ENCODE peak calls at places on chromosomes 3 and 15, in four cellular contexts. One of them, this sample, is unnamed.

GRCh38 chr15:39511915-39512260 is 69.0 kb upstream of the THBS1 start:
- DNase-seq in activated B cell treated with CpG ODN at 0.5 μM for 24 hours: no peak
- DNase-seq in GM20000: no peak
- DNase-seq in mesothelial cell of epicardium: no peak
- DNase-seq in this sample: no peak

GRCh38 chr15:74240002-74240568 is 4.0 kb downstream of the CCDC33 start:
- DNase-seq in mesothelial cell of epicardium: no peak
- DNase-seq in activated B cell treated with CpG ODN at 0.5 μM for 24 hours: no peak
- DNase-seq in GM20000: no peak
- DNase-seq in this sample: no peak

GRCh38 chr3:52228266-52228665 is 2.8 kb upstream of the TLR9 start:
- DNase-seq in GM20000: no peak
- DNase-seq in mesothelial cell of epicardium: no peak
- DNase-seq in activated B cell treated with CpG ODN at 0.5 μM for 24 hours: no peak
- DNase-seq in this sample: no peak

GRCh38 chr15:60859996-60860494 is 369.1 kb downstream of the RORA start:
- DNase-seq in GM20000: no peak
- DNase-seq in mesothelial cell of epicardium: no peak
- DNase-seq in activated B cell treated with CpG ODN at 0.5 μM for 24 hours: no peak
- DNase-seq in this sample: no peak

GRCh38 chr15:22902046-22902445 is 63.6 kb downstream of the NIPA2 start:
- DNase-seq in GM20000: no peak
- DNase-seq in mesothelial cell of epicardium: no peak
- DNase-seq in activated B cell treated with CpG ODN at 0.5 μM for 24 hours: no peak
- DNase-seq in this sample: no peak

GRCh38 chr15:74302821-74303359 is 64.6 kb downstream of the CYP11A1 start:
- DNase-seq in GM20000: peak; percentile 73
- DNase-seq in mesothelial cell of epicardium: peak; percentile 50
- DNase-seq in activated B cell treated with CpG ODN at 0.5 μM for 24 hours: peak; percentile 37
- DNase-seq in this sample: no peak

GRCh38 chr15:58931985-58932384 is 1.5 kb downstream of the SLTM start:
- DNase-seq in mesothelial cell of epicardium: no peak
- DNase-seq in GM20000: peak; percentile 61
- DNase-seq in activated B cell treated with CpG ODN at 0.5 μM for 24 hours: no peak
- DNase-seq in this sample: no peak

GRCh38 chr15:92845109-92845508 is 55.0 kb upstream of the CHD2 start:
- DNase-seq in mesothelial cell of epicardium: no peak
- DNase-seq in GM20000: peak; percentile 41
- DNase-seq in activated B cell treated with CpG ODN at 0.5 μM for 24 hours: no peak
- DNase-seq in this sample: no peak

GRCh38 chr15:96524676-96525417 is 194.3 kb downstream of the NR2F2 start:
- DNase-seq in mesothelial cell of epicardium: no peak
- DNase-seq in GM20000: no peak
- DNase-seq in activated B cell treated with CpG ODN at 0.5 μM for 24 hours: no peak
- DNase-seq in this sample: no peak

GRCh38 chr3:40382617-40382979 is 4.4 kb upstream of the ENTPD3 start:
- DNase-seq in GM20000: no peak
- DNase-seq in activated B cell treated with CpG ODN at 0.5 μM for 24 hours: no peak
- DNase-seq in mesothelial cell of epicardium: no peak
- DNase-seq in this sample: no peak

GRCh38 chr3:4907050-4907449 is 72.2 kb upstream of the BHLHE40 start:
- DNase-seq in activated B cell treated with CpG ODN at 0.5 μM for 24 hours: no peak
- DNase-seq in GM20000: no peak
- DNase-seq in mesothelial cell of epicardium: no peak
- DNase-seq in this sample: no peak

GRCh38 chr15:55660153-55660552 is 72.0 kb upstream of the PYGO1 start:
- DNase-seq in GM20000: no peak
- DNase-seq in activated B cell treated with CpG ODN at 0.5 μM for 24 hours: no peak
- DNase-seq in mesothelial cell of epicardium: no peak
- DNase-seq in this sample: no peak

GRCh38 chr3:24264748-24265158 is 229.9 kb downstream of the THRB start:
- DNase-seq in GM20000: peak; percentile 42
- DNase-seq in mesothelial cell of epicardium: no peak
- DNase-seq in activated B cell treated with CpG ODN at 0.5 μM for 24 hours: no peak
- DNase-seq in this sample: no peak

GRCh38 chr3:180036678-180037455 is at the start of gene PEX5L:
- DNase-seq in GM20000: peak; percentile 81
- DNase-seq in activated B cell treated with CpG ODN at 0.5 μM for 24 hours: no peak
- DNase-seq in mesothelial cell of epicardium: peak; percentile 64
- DNase-seq in this sample: no peak

GRCh38 chr3:105836533-105836932 is 32.3 kb downstream of the CBLB start:
- DNase-seq in activated B cell treated with CpG ODN at 0.5 μM for 24 hours: no peak
- DNase-seq in GM20000: peak; percentile 40
- DNase-seq in mesothelial cell of epicardium: no peak
- DNase-seq in this sample: no peak

GRCh38 chr3:78255403-78255802 is 1215.5 kb downstream of the ROBO2 start:
- DNase-seq in mesothelial cell of epicardium: no peak
- DNase-seq in activated B cell treated with CpG ODN at 0.5 μM for 24 hours: no peak
- DNase-seq in GM20000: no peak
- DNase-seq in this sample: no peak

GRCh38 chr3:31532587-31533168 is at the start of gene STT3B:
- DNase-seq in GM20000: peak; percentile 87
- DNase-seq in mesothelial cell of epicardium: peak; percentile 59
- DNase-seq in activated B cell treated with CpG ODN at 0.5 μM for 24 hours: no peak
- DNase-seq in this sample: peak; percentile 69

GRCh38 chr15:26261413-26261812 is 398.3 kb upstream of the ATP10A start:
- DNase-seq in GM20000: no peak
- DNase-seq in mesothelial cell of epicardium: no peak
- DNase-seq in activated B cell treated with CpG ODN at 0.5 μM for 24 hours: no peak
- DNase-seq in this sample: no peak

GRCh38 chr3:128436214-128436613 is 30.5 kb downstream of the DNAJB8 start:
- DNase-seq in activated B cell treated with CpG ODN at 0.5 μM for 24 hours: no peak
- DNase-seq in GM20000: no peak
- DNase-seq in mesothelial cell of epicardium: no peak
- DNase-seq in this sample: no peak

GRCh38 chr3:78999139-78999538 is 768.7 kb downstream of the ROBO1 start:
- DNase-seq in activated B cell treated with CpG ODN at 0.5 μM for 24 hours: no peak
- DNase-seq in GM20000: no peak
- DNase-seq in mesothelial cell of epicardium: no peak
- DNase-seq in this sample: no peak

GRCh38 chr15:23690450-23690852 is 3.3 kb upstream of the NDN start:
- DNase-seq in mesothelial cell of epicardium: peak; percentile 62
- DNase-seq in activated B cell treated with CpG ODN at 0.5 μM for 24 hours: no peak
- DNase-seq in GM20000: no peak
- DNase-seq in this sample: no peak

GRCh38 chr3:104831076-104831475 is 535.6 kb upstream of the ALCAM start:
- DNase-seq in activated B cell treated with CpG ODN at 0.5 μM for 24 hours: no peak
- DNase-seq in GM20000: no peak
- DNase-seq in mesothelial cell of epicardium: no peak
- DNase-seq in this sample: no peak

GRCh38 chr15:39300451-39301153 is 280.3 kb upstream of the THBS1 start:
- DNase-seq in mesothelial cell of epicardium: no peak
- DNase-seq in GM20000: no peak
- DNase-seq in activated B cell treated with CpG ODN at 0.5 μM for 24 hours: no peak
- DNase-seq in this sample: no peak

GRCh38 chr3:197249542-197249941 is 48.9 kb downstream of the DLG1 start:
- DNase-seq in activated B cell treated with CpG ODN at 0.5 μM for 24 hours: no peak
- DNase-seq in GM20000: no peak
- DNase-seq in mesothelial cell of epicardium: no peak
- DNase-seq in this sample: no peak

GRCh38 chr15:49247556-49248102 is 77.6 kb downstream of the GALK2 start:
- DNase-seq in GM20000: no peak
- DNase-seq in activated B cell treated with CpG ODN at 0.5 μM for 24 hours: no peak
- DNase-seq in mesothelial cell of epicardium: no peak
- DNase-seq in this sample: no peak

GRCh38 chr15:65376767-65377104 is 1.1 kb downstream of the IGDCC3 start:
- DNase-seq in GM20000: no peak
- DNase-seq in mesothelial cell of epicardium: no peak
- DNase-seq in activated B cell treated with CpG ODN at 0.5 μM for 24 hours: no peak
- DNase-seq in this sample: no peak

GRCh38 chr3:97971679-97972567 is at the start of gene RIOX2:
- DNase-seq in GM20000: peak; percentile 89
- DNase-seq in activated B cell treated with CpG ODN at 0.5 μM for 24 hours: peak; percentile 75
- DNase-seq in mesothelial cell of epicardium: peak; percentile 31
- DNase-seq in this sample: peak; percentile 53

GRCh38 chr15:62389887-62390792 is 225.1 kb upstream of the C2CD4B start:
- DNase-seq in GM20000: peak; percentile 95
- DNase-seq in activated B cell treated with CpG ODN at 0.5 μM for 24 hours: peak; percentile 66
- DNase-seq in mesothelial cell of epicardium: peak; percentile 59
- DNase-seq in this sample: peak; percentile 46

GRCh38 chr15:99614749-99615288 is 49.0 kb downstream of the MEF2A start:
- DNase-seq in mesothelial cell of epicardium: no peak
- DNase-seq in activated B cell treated with CpG ODN at 0.5 μM for 24 hours: no peak
- DNase-seq in GM20000: no peak
- DNase-seq in this sample: no peak

GRCh38 chr3:46926871-46927717 is 49.5 kb downstream of the CCDC12 start:
- DNase-seq in GM20000: peak; percentile 79
- DNase-seq in mesothelial cell of epicardium: no peak
- DNase-seq in activated B cell treated with CpG ODN at 0.5 μM for 24 hours: peak; percentile 60
- DNase-seq in this sample: peak; percentile 68

GRCh38 chr3:44914936-44915335 is 40.5 kb downstream of the TGM4 start:
- DNase-seq in activated B cell treated with CpG ODN at 0.5 μM for 24 hours: no peak
- DNase-seq in mesothelial cell of epicardium: no peak
- DNase-seq in GM20000: no peak
- DNase-seq in this sample: no peak
- TF ChIP-seq CTCF in activated B cell treated with CpG ODN at 0.5 μM for 24 hours: no peak
- TF ChIP-seq CTCF in mesothelial cell of epicardium: no peak
- TF ChIP-seq CTCF in GM20000: no peak
- TF ChIP-seq CTCF in this sample: no peak

GRCh38 chr3:152508705-152509104 is 240.0 kb downstream of the MBNL1 start:
- DNase-seq in GM20000: no peak
- DNase-seq in activated B cell treated with CpG ODN at 0.5 μM for 24 hours: no peak
- DNase-seq in mesothelial cell of epicardium: no peak
- DNase-seq in this sample: no peak
- TF ChIP-seq CTCF in GM20000: no peak
- TF ChIP-seq CTCF in activated B cell treated with CpG ODN at 0.5 μM for 24 hours: no peak
- TF ChIP-seq CTCF in mesothelial cell of epicardium: peak; percentile 59
- TF ChIP-seq CTCF in this sample: peak; percentile 26

DNA sequence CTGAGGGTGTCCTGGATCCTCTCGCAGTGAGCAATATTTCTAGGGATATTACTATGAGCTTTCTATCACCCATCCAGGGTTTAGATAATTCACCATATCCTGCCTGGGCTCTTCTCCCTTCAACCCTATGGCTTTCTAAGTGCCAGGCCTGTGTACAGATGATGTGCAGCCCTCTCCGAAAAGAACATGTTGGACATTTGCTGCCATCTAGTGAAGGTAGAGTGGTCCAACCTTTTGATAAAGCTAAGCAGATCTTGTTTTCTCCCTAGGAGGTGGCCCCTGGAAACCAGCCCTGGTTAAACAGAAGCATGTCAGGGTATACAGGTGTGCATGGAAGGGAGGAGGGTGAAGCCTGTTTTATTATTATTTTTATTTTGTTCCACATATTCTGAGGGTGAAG is 27.9 kb upstream of the SCN10A start:
- DNase-seq in GM20000: no peak
- DNase-seq in activated B cell treated with CpG ODN at 0.5 μM for 24 hours: no peak
- DNase-seq in mesothelial cell of epicardium: no peak
- DNase-seq in this sample: no peak
- TF ChIP-seq CTCF in GM20000: no peak
- TF ChIP-seq CTCF in activated B cell treated with CpG ODN at 0.5 μM for 24 hours: no peak
- TF ChIP-seq CTCF in mesothelial cell of epicardium: no peak
- TF ChIP-seq CTCF in this sample: peak; percentile 8

DNA sequence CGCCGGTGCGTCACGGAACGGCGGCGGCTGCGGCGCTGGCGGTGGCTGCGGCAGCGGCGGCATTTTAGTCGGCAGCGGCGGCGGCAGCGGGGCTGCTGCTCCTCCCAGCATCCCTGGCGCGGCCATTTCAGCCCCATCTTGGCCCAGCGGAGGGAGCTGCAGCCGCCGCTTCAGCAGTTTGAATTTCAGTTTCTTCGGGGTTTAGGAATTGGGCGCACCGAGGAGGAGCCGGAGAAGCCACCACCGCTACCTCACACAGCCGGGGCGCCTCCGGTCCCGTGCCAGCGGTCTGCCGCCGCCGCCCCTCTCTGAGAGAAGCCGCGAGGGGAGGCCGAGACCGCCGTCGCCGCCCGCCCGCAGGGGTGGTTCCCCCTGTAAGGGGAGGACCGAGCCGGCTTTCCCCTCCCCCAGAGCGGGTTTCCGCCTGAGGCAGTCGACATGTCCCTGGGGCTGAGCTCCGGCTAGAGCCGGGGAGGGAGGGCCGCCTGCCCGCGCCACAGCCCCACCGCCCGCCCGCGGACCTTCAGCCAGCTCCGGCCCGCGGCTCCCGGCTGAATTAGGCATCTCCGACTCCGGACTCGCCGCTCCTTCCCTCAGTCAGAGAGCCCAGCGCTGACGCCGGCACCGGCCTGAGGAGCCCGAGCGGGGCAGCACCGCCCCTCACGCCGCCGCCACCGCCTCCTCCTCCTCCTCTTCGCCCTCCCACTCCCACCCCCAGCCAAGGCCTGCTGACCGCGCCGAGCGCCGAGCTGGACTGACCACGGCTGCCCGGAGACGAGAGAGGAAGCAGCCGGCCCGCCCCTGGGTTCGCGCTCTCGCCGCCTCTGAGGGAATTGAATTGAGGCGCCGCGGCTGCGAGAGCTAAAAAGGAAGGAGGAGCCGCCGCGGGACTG is at the start of gene TSC22D2:
- DNase-seq in activated B cell treated with CpG ODN at 0.5 μM for 24 hours: peak; percentile 99
- DNase-seq in GM20000: peak; percentile 93
- DNase-seq in mesothelial cell of epicardium: peak; percentile 95
- DNase-seq in this sample: peak; percentile 93
- TF ChIP-seq CTCF in activated B cell treated with CpG ODN at 0.5 μM for 24 hours: no peak
- TF ChIP-seq CTCF in GM20000: no peak
- TF ChIP-seq CTCF in mesothelial cell of epicardium: peak; percentile 18
- TF ChIP-seq CTCF in this sample: no peak

GRCh38 chr15:75928680-75929608 is 25.3 kb downstream of the FBXO22 start:
- DNase-seq in GM20000: no peak
- DNase-seq in mesothelial cell of epicardium: no peak
- DNase-seq in activated B cell treated with CpG ODN at 0.5 μM for 24 hours: no peak
- DNase-seq in this sample: no peak
- TF ChIP-seq CTCF in GM20000: peak; percentile 24
- TF ChIP-seq CTCF in mesothelial cell of epicardium: no peak
- TF ChIP-seq CTCF in activated B cell treated with CpG ODN at 0.5 μM for 24 hours: no peak
- TF ChIP-seq CTCF in this sample: peak; percentile 28

GRCh38 chr3:177168431-177168830 is 28.9 kb downstream of the TBL1XR1 start:
- DNase-seq in mesothelial cell of epicardium: no peak
- DNase-seq in activated B cell treated with CpG ODN at 0.5 μM for 24 hours: no peak
- DNase-seq in GM20000: no peak
- DNase-seq in this sample: no peak
- TF ChIP-seq CTCF in mesothelial cell of epicardium: no peak
- TF ChIP-seq CTCF in activated B cell treated with CpG ODN at 0.5 μM for 24 hours: no peak
- TF ChIP-seq CTCF in GM20000: no peak
- TF ChIP-seq CTCF in this sample: no peak

This sample was measured in CD14-positive monocyte.